ENCODE peak calls at places on chromosomes 2 and 18, in five cellular contexts. One of them, this sample, is unnamed.

GRCh38 chr2:55936351-55936750 is 12.8 kb upstream of the EFEMP1 start:
- DNase-seq in PC-9: no peak
- DNase-seq in GM12865: no peak
- DNase-seq in CD4-positive, alpha-beta T cell: no peak
- DNase-seq in adipocyte: no peak
- DNase-seq in this sample: no peak

GRCh38 chr18:21453512-21453862 is 147.0 kb downstream of the ESCO1 start:
- DNase-seq in PC-9: no peak
- DNase-seq in GM12865: no peak
- DNase-seq in CD4-positive, alpha-beta T cell: no peak
- DNase-seq in adipocyte: no peak
- DNase-seq in this sample: no peak

GRCh38 chr18:45335644-45336043 is 279.6 kb upstream of the SLC14A2 start:
- DNase-seq in PC-9: peak
- DNase-seq in GM12865: no peak
- DNase-seq in CD4-positive, alpha-beta T cell: no peak
- DNase-seq in adipocyte: no peak
- DNase-seq in this sample: no peak

GRCh38 chr2:219687266-219687665 is 59.8 kb downstream of the SLC4A3 start:
- DNase-seq in PC-9: no peak
- DNase-seq in GM12865: no peak
- DNase-seq in CD4-positive, alpha-beta T cell: no peak
- DNase-seq in adipocyte: no peak
- DNase-seq in this sample: no peak

GRCh38 chr2:80392446-80392845 is 87.9 kb upstream of the LRRTM1 start:
- DNase-seq in PC-9: no peak
- DNase-seq in GM12865: no peak
- DNase-seq in CD4-positive, alpha-beta T cell: no peak
- DNase-seq in adipocyte: no peak
- DNase-seq in this sample: no peak

GRCh38 chr18:34970106-34970505 is 71.1 kb upstream of the MAPRE2 start:
- DNase-seq in PC-9: no peak
- DNase-seq in GM12865: no peak
- DNase-seq in CD4-positive, alpha-beta T cell: no peak
- DNase-seq in adipocyte: peak
- DNase-seq in this sample: no peak

GRCh38 chr2:8986327-8986976 is 17.0 kb downstream of the MBOAT2 start:
- DNase-seq in PC-9: no peak
- DNase-seq in GM12865: peak
- DNase-seq in CD4-positive, alpha-beta T cell: no peak
- DNase-seq in adipocyte: no peak
- DNase-seq in this sample: no peak

GRCh38 chr2:128817171-128817570 is 498.5 kb upstream of the HS6ST1 start:
- DNase-seq in PC-9: no peak
- DNase-seq in GM12865: no peak
- DNase-seq in CD4-positive, alpha-beta T cell: no peak
- DNase-seq in adipocyte: no peak
- DNase-seq in this sample: no peak

GRCh38 chr2:233061007-233061590 is 957 bp downstream of the INPP5D start:
- DNase-seq in PC-9: no peak
- DNase-seq in GM12865: peak
- DNase-seq in CD4-positive, alpha-beta T cell: no peak
- DNase-seq in adipocyte: no peak
- DNase-seq in this sample: no peak

GRCh38 chr2:38076710-38077430 is 919 bp upstream of the CYP1B1 start:
- DNase-seq in PC-9: peak
- DNase-seq in GM12865: peak
- DNase-seq in CD4-positive, alpha-beta T cell: no peak
- DNase-seq in adipocyte: peak
- DNase-seq in this sample: peak

GRCh38 chr18:3972291-3972985 is 482.7 kb downstream of the DLGAP1 start:
- DNase-seq in PC-9: no peak
- DNase-seq in GM12865: no peak
- DNase-seq in CD4-positive, alpha-beta T cell: no peak
- DNase-seq in adipocyte: no peak
- DNase-seq in this sample: no peak

GRCh38 chr2:128473175-128474013 is 154.7 kb upstream of the HS6ST1 start:
- DNase-seq in PC-9: no peak
- DNase-seq in GM12865: peak
- DNase-seq in CD4-positive, alpha-beta T cell: no peak
- DNase-seq in adipocyte: peak
- DNase-seq in this sample: no peak

GRCh38 chr2:105746177-105747080 is 1.7 kb downstream of the NCK2 start:
- DNase-seq in PC-9: peak
- DNase-seq in GM12865: peak
- DNase-seq in CD4-positive, alpha-beta T cell: peak
- DNase-seq in adipocyte: peak
- DNase-seq in this sample: no peak

GRCh38 chr2:150125188-150125587 is 362.3 kb downstream of the RND3 start:
- DNase-seq in PC-9: no peak
- DNase-seq in GM12865: no peak
- DNase-seq in CD4-positive, alpha-beta T cell: no peak
- DNase-seq in adipocyte: no peak
- DNase-seq in this sample: no peak

GRCh38 chr2:149002891-149003740 is 35.4 kb upstream of the LYPD6B start:
- DNase-seq in PC-9: no peak
- DNase-seq in GM12865: no peak
- DNase-seq in CD4-positive, alpha-beta T cell: no peak
- DNase-seq in adipocyte: no peak
- DNase-seq in this sample: no peak

GRCh38 chr2:38039111-38039510 is 36.8 kb downstream of the CYP1B1 start:
- DNase-seq in PC-9: no peak
- DNase-seq in GM12865: peak
- DNase-seq in CD4-positive, alpha-beta T cell: no peak
- DNase-seq in adipocyte: no peak
- DNase-seq in this sample: no peak

GRCh38 chr2:195861821-195862220 is 204.8 kb downstream of the SLC39A10 start:
- DNase-seq in PC-9: no peak
- DNase-seq in GM12865: no peak
- DNase-seq in CD4-positive, alpha-beta T cell: no peak
- DNase-seq in adipocyte: no peak
- DNase-seq in this sample: no peak

GRCh38 chr2:146135245-146135644 is 1615.3 kb upstream of the ZEB2 start:
- DNase-seq in PC-9: peak
- DNase-seq in GM12865: no peak
- DNase-seq in CD4-positive, alpha-beta T cell: no peak
- DNase-seq in adipocyte: peak
- DNase-seq in this sample: peak

GRCh38 chr2:180571559-180571958 is 408.8 kb upstream of the UBE2E3 start:
- DNase-seq in PC-9: no peak
- DNase-seq in GM12865: no peak
- DNase-seq in CD4-positive, alpha-beta T cell: no peak
- DNase-seq in adipocyte: peak
- DNase-seq in this sample: no peak

GRCh38 chr18:25350561-25351201 is 1.3 kb downstream of the ZNF521 start:
- DNase-seq in PC-9: no peak
- DNase-seq in GM12865: peak
- DNase-seq in CD4-positive, alpha-beta T cell: no peak
- DNase-seq in adipocyte: peak
- DNase-seq in this sample: peak

GRCh38 chr18:26407721-26408601 is 140.4 kb downstream of the KCTD1 start:
- DNase-seq in PC-9: peak
- DNase-seq in GM12865: no peak
- DNase-seq in CD4-positive, alpha-beta T cell: no peak
- DNase-seq in adipocyte: peak
- DNase-seq in this sample: no peak

GRCh38 chr2:220915087-220915486 is 657.0 kb downstream of the EPHA4 start:
- DNase-seq in PC-9: no peak
- DNase-seq in GM12865: no peak
- DNase-seq in CD4-positive, alpha-beta T cell: no peak
- DNase-seq in adipocyte: no peak
- DNase-seq in this sample: no peak

GRCh38 chr2:234348081-234348480 is 148.8 kb downstream of the ARL4C start:
- DNase-seq in PC-9: no peak
- DNase-seq in GM12865: no peak
- DNase-seq in CD4-positive, alpha-beta T cell: no peak
- DNase-seq in adipocyte: no peak
- DNase-seq in this sample: no peak

GRCh38 chr2:26991717-26992116 is 21.3 kb downstream of the MAPRE3 start:
- DNase-seq in PC-9: no peak
- DNase-seq in GM12865: no peak
- DNase-seq in CD4-positive, alpha-beta T cell: no peak
- DNase-seq in adipocyte: no peak
- DNase-seq in this sample: no peak

GRCh38 chr18:57583297-57583835 is 3.1 kb downstream of the FECH start:
- DNase-seq in PC-9: no peak
- DNase-seq in GM12865: no peak
- DNase-seq in CD4-positive, alpha-beta T cell: no peak
- DNase-seq in adipocyte: no peak
- DNase-seq in this sample: no peak

This sample was measured in Caki2.